ENCODE peak calls at places on chromosomes 12 and 14, in seven cellular contexts. X, R, D, A, U, Q and S are unnamed samples.
A peak's percentile ranks its signal among the peaks of the same experiment; 100 is the strongest.

GRCh38 chr12:6089041-6089823 is 35.2 kb downstream of the VWF start:
- DNase-seq in X (peak; percentile 18), R (peak; percentile 42), D (peak; percentile 79), A (peak; percentile 71), U (peak; percentile 75), Q (no peak), S (no peak)

GRCh38 chr14:69247691-69248440 is 12.1 kb upstream of the GALNT16 start:
- DNase-seq in X (no peak), R (peak; percentile 45), D (no peak), A (no peak), U (no peak), Q (no peak), S (peak; percentile 78)

GRCh38 chr12:24226745-24227350 is 277.4 kb upstream of the SOX5 start:
- DNase-seq in X (no peak), R (peak; percentile 25), D (peak; percentile 66), A (no peak), U (peak; percentile 63), Q (no peak), S (peak; percentile 9)

GRCh38 chr14:92945544-92945943 is 22.6 kb downstream of the CHGA start:
- DNase-seq in X (no peak), R (no peak), D (no peak), A (no peak), U (no peak), Q (peak; percentile 65), S (no peak)

GRCh38 chr12:12379831-12380730 is 23.2 kb downstream of the BORCS5 start:
- DNase-seq in X (no peak), R (no peak), D (no peak), A (no peak), U (no peak), Q (no peak), S (no peak)

GRCh38 chr12:16605666-16606116 is 271 bp downstream of the LMO3 start:
- DNase-seq in X (peak; percentile 44), R (no peak), D (peak; percentile 57), A (no peak), U (peak; percentile 14), Q (peak; percentile 27), S (no peak)

GRCh38 chr14:24254630-24255392 is 8.2 kb downstream of the TGM1 start:
- DNase-seq in X (no peak), R (no peak), D (no peak), A (peak; percentile 20), U (no peak), Q (peak; percentile 50), S (no peak)

GRCh38 chr12:39351153-39351552 is 91.8 kb downstream of the KIF21A start:
- DNase-seq in X (no peak), R (no peak), D (no peak), A (no peak), U (no peak), Q (no peak), S (no peak)

GRCh38 chr12:109458086-109458485 is 19.0 kb downstream of the KCTD10 start:
- DNase-seq in X (no peak), R (no peak), D (no peak), A (no peak), U (no peak), Q (no peak), S (no peak)

GRCh38 chr12:113043240-113043639 is 13.3 kb upstream of the DTX1 start:
- DNase-seq in X (no peak), R (no peak), D (no peak), A (no peak), U (no peak), Q (peak; percentile 57), S (no peak)

GRCh38 chr12:47816646-47817271 is 2.9 kb downstream of the HDAC7 start:
- DNase-seq in X (no peak), R (no peak), D (peak; percentile 74), A (no peak), U (peak; percentile 56), Q (no peak), S (no peak)

GRCh38 chr12:106345739-106346138 is 11.8 kb upstream of the POLR3B start:
- DNase-seq in X (no peak), R (no peak), D (peak; percentile 89), A (peak; percentile 83), U (peak; percentile 91), Q (no peak), S (no peak)

GRCh38 chr12:117140397-117141096 is 41.3 kb upstream of the TESC start:
- DNase-seq in X (peak; percentile 46), R (no peak), D (no peak), A (no peak), U (no peak), Q (no peak), S (no peak)

GRCh38 chr12:110932048-110932447 is 11.7 kb upstream of the MYL2 start:
- DNase-seq in X (no peak), R (no peak), D (peak; percentile 84), A (peak; percentile 62), U (peak; percentile 36), Q (no peak), S (no peak)

GRCh38 chr12:94481734-94482133 is 22.1 kb upstream of the CEP83 start:
- DNase-seq in X (no peak), R (no peak), D (no peak), A (no peak), U (no peak), Q (no peak), S (no peak)

GRCh38 chr12:93173178-93173957 is 204.4 kb upstream of the NUDT4 start:
- DNase-seq in X (no peak), R (no peak), D (no peak), A (no peak), U (no peak), Q (no peak), S (no peak)

GRCh38 chr12:96193725-96194571 is at the start of gene ELK3:
- DNase-seq in X (peak; percentile 63), R (peak; percentile 51), D (peak; percentile 85), A (peak; percentile 59), U (peak; percentile 72), Q (peak; percentile 74), S (peak; percentile 83)

GRCh38 chr14:53608369-53608768 is 348.3 kb downstream of the BMP4 start:
- DNase-seq in X (no peak), R (no peak), D (no peak), A (no peak), U (no peak), Q (no peak), S (no peak)

GRCh38 chr12:51920046-51920445 is 12.7 kb downstream of the ACVRL1 start:
- DNase-seq in X (no peak), R (no peak), D (peak; percentile 29), A (no peak), U (no peak), Q (no peak), S (no peak)
- H3K4me1 ChIP-seq in X (peaks cover 20% of the 10 kb centered on the region), R (peaks cover 3% of the 10 kb centered on the region), D (peaks cover 6% of the 10 kb centered on the region), A (no peaks in the 10 kb centered on the region), U (peaks cover 7% of the 10 kb centered on the region), Q (no peaks in the 10 kb centered on the region), S (no peaks in the 10 kb centered on the region)

GRCh38 chr14:22466520-22466919 is 122.5 kb downstream of the DAD1 start:
- DNase-seq in X (no peak), R (no peak), D (no peak), A (no peak), U (no peak), Q (no peak), S (no peak)

GRCh38 chr14:22472466-22472865 is 116.6 kb downstream of the DAD1 start:
- DNase-seq in X (no peak), R (no peak), D (no peak), A (no peak), U (no peak), Q (no peak), S (no peak)

GRCh38 chr14:22472935-22473854 is 115.8 kb downstream of the DAD1 start:
- DNase-seq in X (peak; percentile 59), R (peak; percentile 30), D (peak; percentile 79), A (peak; percentile 57), U (peak; percentile 73), Q (no peak), S (no peak)

GRCh38 chr14:22471545-22472121 is 117.4 kb downstream of the DAD1 start:
- DNase-seq in X (peak; percentile 65), R (no peak), D (peak; percentile 89), A (peak; percentile 66), U (peak; percentile 66), Q (peak; percentile 75), S (no peak)

DNA sequence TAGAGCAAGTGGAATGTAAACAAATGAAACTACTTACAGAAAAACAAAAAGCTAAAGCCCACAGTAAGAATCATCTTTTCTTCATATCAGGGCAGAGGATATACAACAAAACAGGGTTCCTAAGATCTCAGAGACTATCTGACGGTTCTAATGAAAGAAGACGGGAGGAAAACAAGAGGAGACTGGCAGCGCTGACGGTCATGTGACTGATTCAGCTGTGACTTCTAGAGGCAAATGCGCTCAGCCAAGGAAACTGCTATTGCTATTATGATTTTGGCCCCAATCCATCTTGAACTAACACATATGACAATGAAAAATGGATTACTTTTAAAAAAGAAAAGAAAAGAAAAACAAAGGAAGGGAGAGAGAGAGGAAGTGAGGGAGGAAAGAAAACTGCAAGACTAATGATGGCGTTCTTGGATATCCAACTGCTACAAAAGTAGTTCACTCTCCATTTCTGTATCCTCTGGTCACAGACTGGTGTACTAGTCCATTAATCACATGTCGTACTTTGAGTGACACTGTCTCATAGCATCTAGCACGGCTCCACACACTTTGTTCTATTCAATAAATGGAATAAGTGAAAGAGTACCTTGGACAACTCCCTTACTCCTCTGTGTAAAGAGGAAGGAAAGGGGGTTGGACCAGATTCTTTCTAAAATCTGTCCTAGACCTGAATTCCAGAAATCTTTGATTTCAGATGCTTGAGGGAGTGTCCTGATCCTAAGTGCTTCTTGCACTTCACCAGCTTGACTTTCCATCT is 119.3 kb downstream of the DAD1 start:
- DNase-seq in X (no peak), R (no peak), D (no peak), A (no peak), U (no peak), Q (no peak), S (no peak)
- H3K4me1 ChIP-seq in X (no peaks in the 10 kb centered on the region), R (no peaks in the 10 kb centered on the region), D (peaks cover 3% of the 10 kb centered on the region), A (no peaks in the 10 kb centered on the region), U (no peaks in the 10 kb centered on the region), Q (no peaks in the 10 kb centered on the region), S (no peaks in the 10 kb centered on the region)

DNA sequence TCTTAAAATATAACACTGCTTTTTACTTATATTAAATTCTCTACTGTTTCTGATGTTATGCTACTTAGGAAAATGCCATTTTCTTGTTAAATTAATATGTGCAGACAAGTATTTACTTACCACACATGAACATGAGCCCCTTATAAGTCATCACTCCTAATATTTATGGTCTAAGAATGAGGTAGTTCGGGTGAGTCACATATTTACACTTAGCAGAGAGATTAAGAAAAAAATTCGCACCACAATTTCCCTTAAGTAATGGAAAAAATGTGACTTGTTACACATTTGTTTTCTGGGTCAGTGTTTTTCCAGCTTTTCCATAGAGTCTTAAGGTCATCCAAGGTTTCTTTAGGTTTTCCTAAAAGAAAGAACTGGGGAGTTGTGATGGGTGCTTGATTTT is 68.4 kb downstream of the RERG start:
- DNase-seq in X (no peak), R (no peak), D (no peak), A (no peak), U (no peak), Q (no peak), S (no peak)
- H3K4me1 ChIP-seq in X (peaks cover 8% of the 10 kb centered on the region), R (peaks cover 13% of the 10 kb centered on the region), D (peaks cover 5% of the 10 kb centered on the region), A (no peaks in the 10 kb centered on the region), U (no peaks in the 10 kb centered on the region), Q (no peaks in the 10 kb centered on the region), S (peaks cover 22% of the 10 kb centered on the region)

DNA sequence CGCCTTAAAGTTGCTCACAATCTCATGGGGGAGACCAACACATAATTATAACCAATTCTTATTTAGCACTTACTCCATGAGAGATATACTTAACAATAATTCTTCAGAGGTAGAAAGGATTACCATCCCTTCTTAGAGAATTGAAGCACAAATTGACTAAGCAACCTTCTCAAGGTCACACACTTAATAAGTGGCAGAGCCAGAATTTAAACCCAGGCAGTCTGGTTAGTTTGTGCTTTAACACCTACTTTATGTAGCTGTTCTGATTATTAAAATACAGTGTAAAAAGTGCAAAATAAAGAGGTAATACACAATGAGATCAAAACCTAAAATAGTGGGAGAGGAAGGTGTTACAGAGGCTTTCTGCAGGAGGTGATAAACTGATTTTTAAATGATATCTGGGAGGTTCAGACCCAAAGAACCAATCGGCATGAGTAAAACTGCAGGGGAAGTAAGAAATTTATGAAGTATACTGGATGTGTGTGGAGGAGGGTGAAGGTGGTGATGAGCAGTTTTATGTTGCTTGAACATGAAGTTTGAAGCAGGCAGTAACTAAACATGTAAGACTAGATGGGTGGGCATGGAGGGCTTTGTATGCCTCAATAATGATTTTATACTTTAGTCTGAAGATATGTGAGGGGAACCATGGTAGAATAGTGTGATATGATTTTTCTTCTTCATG is 5.7 kb downstream of the ZBTB1 start:
- DNase-seq in X (no peak), R (no peak), D (no peak), A (no peak), U (peak; percentile 7), Q (no peak), S (no peak)
- H3K4me1 ChIP-seq in X (peaks cover 47% of the 10 kb centered on the region), R (no peaks in the 10 kb centered on the region), D (peaks cover 9% of the 10 kb centered on the region), A (no peaks in the 10 kb centered on the region), U (peaks cover 15% of the 10 kb centered on the region), Q (peaks cover 13% of the 10 kb centered on the region), S (peaks cover 37% of the 10 kb centered on the region)